ENCODE peak calls at places on chromosome 6, in six cellular contexts. Y, W, R, B, S and I are unnamed samples.

GRCh38 chr6:11245406-11245990 is 13.0 kb upstream of the NEDD9 start:
- DNase-seq in Y (no peak), W (no peak), R (no peak), B (no peak), S (no peak), I (no peak)

GRCh38 chr6:514396-514973 is 122.9 kb downstream of the IRF4 start:
- DNase-seq in Y (no peak), W (no peak), R (no peak), B (no peak), S (no peak), I (no peak)

GRCh38 chr6:31572041-31572911 is at the start of gene LTA:
- DNase-seq in Y (no peak), W (no peak), R (no peak), B (peak), S (no peak), I (no peak)

GRCh38 chr6:50850223-50850751 is 31.6 kb downstream of the TFAP2B start:
- DNase-seq in Y (no peak), W (no peak), R (no peak), B (no peak), S (peak), I (no peak)

GRCh38 chr6:137767931-137768690 is 98.9 kb upstream of the TNFAIP3 start:
- DNase-seq in Y (no peak), W (no peak), R (no peak), B (peak), S (no peak), I (no peak)

GRCh38 chr6:99545442-99545841 is 23.0 kb downstream of the CCNC start:
- DNase-seq in Y (no peak), W (no peak), R (no peak), B (no peak), S (no peak), I (no peak)

GRCh38 chr6:21616005-21616404 is 22.5 kb downstream of the SOX4 start:
- DNase-seq in Y (no peak), W (no peak), R (no peak), B (no peak), S (no peak), I (no peak)

GRCh38 chr6:25051083-25051482 is 115.3 kb upstream of the RIPOR2 start:
- DNase-seq in Y (no peak), W (no peak), R (no peak), B (no peak), S (no peak), I (no peak)

GRCh38 chr6:151209071-151209831 is 30.5 kb upstream of the AKAP12 start:
- DNase-seq in Y (no peak), W (no peak), R (no peak), B (no peak), S (peak), I (peak)